ENCODE peak calls at places on chromosomes 12 and 14, in nine cellular contexts. K is pancreas; G is CD4-positive, alpha-beta memory T cell; D is breast epithelium; R is H9; A is naive thymus-derived CD4-positive, alpha-beta T cell; H is A549; I is mucosa of descending colon; W is tibial artery. F is an unnamed sample.
A peak's percentile ranks its signal among the peaks of the same experiment; 100 is the strongest.

GRCh38 chr14:53285806-53286205 is 132.7 kb upstream of the DDHD1 start:
- DNase-seq in I (no peak), W (no peak), A (no peak), K (no peak), G (no peak), R (no peak), D (no peak), H (peak; percentile 22), F (no peak)

GRCh38 chr14:22640192-22640591 is 4.0 kb downstream of the OR6J1 start:
- DNase-seq in D (no peak), W (no peak), I (no peak), K (no peak), R (no peak), A (no peak), G (no peak), H (no peak), F (no peak)

GRCh38 chr12:62260733-62261683 is 804 bp downstream of the USP15 start:
- DNase-seq in W (peak; percentile 64), K (no peak), D (no peak), A (peak; percentile 49), I (peak; percentile 62), G (peak; percentile 77), R (no peak), H (peak; percentile 37), F (peak; percentile 88)

GRCh38 chr12:84572186-84572585 is 340.4 kb downstream of the SLC6A15 start:
- DNase-seq in D (no peak), I (no peak), H (no peak), R (no peak), K (no peak), G (no peak), W (no peak), A (no peak), F (no peak)

GRCh38 chr12:80262372-80263170 is 163.2 kb downstream of the OTOGL start:
- DNase-seq in I (no peak), K (no peak), D (no peak), G (no peak), A (no peak), R (no peak), H (no peak), W (no peak), F (no peak)

GRCh38 chr12:468671-469389 is 9.1 kb downstream of the B4GALNT3 start:
- DNase-seq in R (peak; percentile 18), G (no peak), I (peak; percentile 30), D (no peak), K (no peak), A (no peak), W (no peak), H (no peak), F (no peak)

GRCh38 chr12:47881826-47882427 is 22.9 kb downstream of the VDR start:
- DNase-seq in I (peak; percentile 21), D (no peak), K (no peak), W (peak; percentile 80), R (no peak), H (peak; percentile 20), A (no peak), G (no peak), F (no peak)

GRCh38 chr14:52380294-52380693 is 66.2 kb downstream of the PTGER2 start:
- DNase-seq in R (no peak), G (no peak), D (no peak), I (no peak), K (no peak), A (no peak), H (peak; percentile 36), W (no peak), F (no peak)

GRCh38 chr14:43669355-43669754 is 837.7 kb downstream of the FSCB start:
- DNase-seq in W (no peak), A (no peak), H (no peak), K (no peak), R (no peak), D (no peak), I (no peak), G (no peak), F (no peak)

GRCh38 chr14:106518054-106518943 is 991.9 kb downstream of the TMEM121 start:
- DNase-seq in H (peak; percentile 2), K (no peak), W (no peak), A (peak; percentile 75), R (no peak), G (peak; percentile 77), D (no peak), I (peak; percentile 81), F (peak; percentile 14)

GRCh38 chr12:122350444-122350843 is 72.0 kb downstream of the CLIP1 start:
- DNase-seq in H (no peak), I (no peak), A (no peak), G (no peak), K (no peak), W (peak; percentile 77), R (no peak), D (no peak), F (no peak)

GRCh38 chr14:103550451-103551337 is 11.8 kb downstream of the BAG5 start:
- DNase-seq in I (no peak), A (no peak), G (no peak), D (no peak), R (no peak), K (peak; percentile 52), W (peak; percentile 84), H (no peak), F (no peak)

GRCh38 chr12:100824476-100824875 is 29.9 kb downstream of the ANO4 start:
- DNase-seq in W (no peak), G (no peak), H (no peak), I (no peak), K (no peak), A (no peak), R (no peak), D (no peak), F (no peak)

GRCh38 chr12:124994435-124994975 is 1.1 kb downstream of the BRI3BP start:
- DNase-seq in R (no peak), W (no peak), G (no peak), K (no peak), I (peak; percentile 83), D (no peak), H (peak; percentile 40), A (peak; percentile 32), F (peak; percentile 84)

GRCh38 chr12:131540138-131540623 is 170.7 kb upstream of the SFSWAP start:
- DNase-seq in G (no peak), I (no peak), D (no peak), H (no peak), R (no peak), W (no peak), K (no peak), A (no peak), F (no peak)

GRCh38 chr14:55099741-55100140 is 29.3 kb upstream of the LGALS3 start:
- DNase-seq in R (no peak), H (no peak), I (no peak), W (no peak), A (no peak), K (no peak), D (no peak), G (no peak), F (no peak)

GRCh38 chr14:55098561-55098898 is 30.5 kb upstream of the LGALS3 start:
- DNase-seq in W (no peak), G (no peak), I (no peak), H (no peak), K (no peak), D (no peak), R (no peak), A (no peak), F (no peak)

GRCh38 chr14:55101698-55102097 is 27.4 kb upstream of the LGALS3 start:
- DNase-seq in I (no peak), H (no peak), R (no peak), G (no peak), W (peak; percentile 13), K (no peak), A (no peak), D (no peak), F (no peak)

GRCh38 chr14:55094630-55095157 is 34.4 kb upstream of the LGALS3 start:
- DNase-seq in I (no peak), W (no peak), D (no peak), H (no peak), A (no peak), K (no peak), G (no peak), R (no peak), F (no peak)

GRCh38 chr14:55097894-55098560 is 31.0 kb upstream of the LGALS3 start:
- DNase-seq in W (no peak), G (peak; percentile 21), A (peak; percentile 30), I (peak; percentile 69), R (no peak), K (no peak), D (no peak), H (no peak), F (peak; percentile 41)
- H3K4me1 ChIP-seq in W (peaks cover 22% of the 10 kb centered on the region), G (peaks cover 51% of the 10 kb centered on the region), A (peaks cover 29% of the 10 kb centered on the region), I (peaks cover 33% of the 10 kb centered on the region), R (peaks cover 3% of the 10 kb centered on the region), K (peaks cover 23% of the 10 kb centered on the region), D (peaks cover 23% of the 10 kb centered on the region), H (peaks cover 33% of the 10 kb centered on the region), F (peaks cover 33% of the 10 kb centered on the region)

DNA sequence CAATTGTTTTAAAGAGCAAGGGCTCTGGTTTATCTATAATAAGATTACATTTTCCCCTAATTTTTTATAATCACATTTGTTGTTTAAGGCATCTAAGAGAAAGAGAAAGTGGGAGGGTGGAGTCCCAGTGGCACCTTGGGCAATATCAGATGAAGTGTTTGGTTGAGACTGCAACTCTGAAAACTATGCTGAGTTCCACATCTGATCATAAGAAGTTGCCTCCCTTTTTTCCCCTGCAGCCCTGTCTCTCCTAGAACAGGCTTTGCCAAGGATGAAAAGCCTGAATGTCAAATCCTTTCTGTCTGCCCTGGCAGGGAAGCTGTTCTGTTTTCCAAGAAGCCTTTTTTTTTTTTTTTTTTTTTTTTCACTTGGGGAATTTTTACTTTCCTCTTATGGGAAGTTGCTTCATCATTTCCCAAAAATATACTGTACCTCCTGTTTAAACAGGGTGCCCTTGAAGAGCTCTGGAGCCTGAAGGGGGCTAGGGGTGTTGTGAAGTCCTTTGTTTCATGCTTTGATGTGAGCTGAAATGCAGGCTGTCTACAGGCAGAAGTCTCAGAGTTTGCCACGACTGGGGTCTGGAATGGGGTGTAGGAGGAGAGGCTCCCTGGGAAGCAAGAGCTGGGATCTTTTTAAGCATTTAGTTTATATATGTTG is 71.3 kb downstream of the SUSD6 start:
- DNase-seq in G (peak; percentile 31), K (no peak), H (no peak), W (no peak), D (no peak), I (no peak), R (no peak), A (no peak), F (no peak)
- H3K4me1 ChIP-seq in G (peaks cover 80% of the 10 kb centered on the region), K (peaks cover 51% of the 10 kb centered on the region), H (no peaks in the 10 kb centered on the region), W (peaks cover 48% of the 10 kb centered on the region), D (peaks cover 24% of the 10 kb centered on the region), I (peaks cover 11% of the 10 kb centered on the region), R (no peaks in the 10 kb centered on the region), A (peaks cover 28% of the 10 kb centered on the region), F (peaks cover 54% of the 10 kb centered on the region)

DNA sequence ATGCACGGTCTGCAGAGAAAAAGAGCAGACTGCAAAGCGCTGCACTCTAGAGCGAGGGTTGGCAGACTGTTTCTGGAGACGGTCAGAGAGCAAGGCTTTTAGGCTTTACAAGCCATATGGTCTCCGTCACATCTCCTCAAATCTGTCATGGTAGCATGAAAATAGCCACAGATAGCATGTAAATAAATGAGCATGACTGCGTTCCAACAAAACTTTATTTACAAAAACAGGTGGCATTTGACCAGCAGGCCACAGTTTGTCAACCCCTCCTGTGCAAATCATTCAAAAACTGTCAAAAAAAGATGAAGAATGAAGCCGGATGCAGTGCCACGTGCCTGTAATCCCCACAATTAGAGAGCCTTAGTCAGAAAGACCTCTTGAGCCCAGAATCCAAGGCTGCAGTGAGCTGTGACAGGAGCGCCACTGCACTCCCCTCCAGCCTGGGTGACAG is 18.9 kb downstream of the SYNE3 start:
- DNase-seq in H (no peak), W (no peak), G (no peak), A (no peak), D (no peak), R (no peak), I (no peak), K (no peak), F (peak; percentile 69)
- H3K4me1 ChIP-seq in H (peaks cover 9% of the 10 kb centered on the region), W (peaks cover 39% of the 10 kb centered on the region), G (peaks cover 60% of the 10 kb centered on the region), A (peaks cover 18% of the 10 kb centered on the region), D (peaks cover 7% of the 10 kb centered on the region), R (no peaks in the 10 kb centered on the region), I (peaks cover 47% of the 10 kb centered on the region), K (no peaks in the 10 kb centered on the region), F (peaks cover 59% of the 10 kb centered on the region)

GRCh38 chr14:61335049-61335448 is 13.7 kb downstream of the PRKCH start:
- DNase-seq in G (no peak), A (no peak), K (no peak), D (no peak), H (no peak), I (no peak), W (no peak), R (no peak), F (no peak)
- H3K4me1 ChIP-seq in G (peaks cover 94% of the 10 kb centered on the region), A (peaks cover 80% of the 10 kb centered on the region), K (no peaks in the 10 kb centered on the region), D (no peaks in the 10 kb centered on the region), H (peaks cover 5% of the 10 kb centered on the region), I (no peaks in the 10 kb centered on the region), W (no peaks in the 10 kb centered on the region), R (no peaks in the 10 kb centered on the region), F (no peaks in the 10 kb centered on the region)

F was measured in OCI-LY7.